ENCODE peak calls at places on chromosomes 5 and 9, in seven cellular contexts. H is BE2C, R is heart right ventricle, X is pancreas, L is HCT116, G is transverse colon, D is adipocyte. O is an unnamed sample. For H3K27me3, the result is how much of the 10 kb centered on the place peaks cover.

GRCh38 chr5:153660919-153661318 is 170.4 kb downstream of the GRIA1 start:
- DNase-seq in H (no peak), R (no peak), X (no peak), L (no peak), G (no peak), D (no peak), O (no peak)

GRCh38 chr5:135456238-135457099 is 4.3 kb upstream of the TIFAB start:
- DNase-seq in H (no peak), R (no peak), X (peak), L (peak), G (peak), D (peak), O (peak)

GRCh38 chr5:32420506-32420905 is 24.0 kb downstream of the ZFR start:
- DNase-seq in H (no peak), R (no peak), X (no peak), L (no peak), G (no peak), D (peak), O (no peak)

GRCh38 chr5:8136271-8136670 is 267.3 kb downstream of the MTRR start:
- DNase-seq in H (no peak), R (no peak), X (no peak), L (no peak), G (no peak), D (no peak), O (no peak)

GRCh38 chr9:98575379-98576346 is 133.1 kb downstream of the GABBR2 start:
- DNase-seq in H (no peak), R (no peak), X (no peak), L (no peak), G (no peak), D (no peak), O (peak)

GRCh38 chr9:124652203-124652992 is 118.7 kb downstream of the NR6A1 start:
- DNase-seq in H (no peak), R (no peak), X (no peak), L (no peak), G (no peak), D (peak), O (peak)

GRCh38 chr5:150774145-150774544 is 4.4 kb upstream of the SMIM3 start:
- DNase-seq in H (peak), R (no peak), X (no peak), L (no peak), G (no peak), D (no peak), O (no peak)

GRCh38 chr5:160970605-160971191 is 118.7 kb upstream of the ATP10B start:
- DNase-seq in H (no peak), R (no peak), X (no peak), L (no peak), G (no peak), D (no peak), O (no peak)

GRCh38 chr5:165783024-165783423 is 2277.6 kb downstream of the MAT2B start:
- DNase-seq in H (no peak), R (no peak), X (no peak), L (no peak), G (no peak), D (no peak), O (no peak)

GRCh38 chr5:141149812-141150211 is at the start of gene PCDHB6:
- DNase-seq in H (peak), R (no peak), X (no peak), L (no peak), G (no peak), D (peak), O (no peak)

GRCh38 chr9:112751059-112751795 is 667 bp downstream of the SNX30 start:
- DNase-seq in H (peak), R (peak), X (peak), L (no peak), G (peak), D (peak), O (peak)

GRCh38 chr5:44681906-44682305 is 126.8 kb upstream of the MRPS30 start:
- DNase-seq in H (no peak), R (no peak), X (no peak), L (no peak), G (no peak), D (no peak), O (no peak)

GRCh38 chr5:142720561-142721275 is 34.8 kb upstream of the FGF1 start:
- DNase-seq in H (peak), R (peak), X (peak), L (no peak), G (peak), D (no peak), O (peak)

GRCh38 chr5:51382759-51383493 is at the start of gene ISL1:
- DNase-seq in H (peak), R (no peak), X (peak), L (peak), G (peak), D (peak), O (peak)

GRCh38 chr9:107848598-107848997 is 359.0 kb upstream of the KLF4 start:
- DNase-seq in H (no peak), R (no peak), X (no peak), L (no peak), G (no peak), D (peak), O (no peak)

GRCh38 chr9:113486327-113486726 is 22.8 kb downstream of the RGS3 start:
- DNase-seq in H (no peak), R (no peak), X (no peak), L (no peak), G (peak), D (no peak), O (no peak)

GRCh38 chr9:95509851-95510529 is 6.8 kb downstream of the PTCH1 start:
- DNase-seq in H (peak), R (peak), X (peak), L (no peak), G (peak), D (peak), O (no peak)

GRCh38 chr9:2717385-2717784 is at the start of gene KCNV2:
- DNase-seq in H (no peak), R (no peak), X (no peak), L (no peak), G (no peak), D (no peak), O (no peak)

GRCh38 chr9:70587143-70587710 is 172.8 kb upstream of the KLF9 start:
- DNase-seq in H (no peak), R (no peak), X (no peak), L (no peak), G (no peak), D (peak), O (no peak)

GRCh38 chr5:95901676-95902646 is 59.7 kb downstream of the ELL2 start:
- DNase-seq in H (no peak), R (no peak), X (no peak), L (peak), G (no peak), D (no peak), O (no peak)

GRCh38 chr9:33287087-33287490 is 3.2 kb upstream of the NFX1 start:
- DNase-seq in H (peak), R (no peak), X (no peak), L (peak), G (peak), D (peak), O (no peak)

GRCh38 chr5:147631428-147631985 is 121.6 kb upstream of the DPYSL3 start:
- DNase-seq in H (no peak), R (no peak), X (no peak), L (no peak), G (no peak), D (no peak), O (no peak)

GRCh38 chr5:135073771-135074345 is 39.8 kb upstream of the PITX1 start:
- DNase-seq in H (no peak), R (no peak), X (no peak), L (no peak), G (no peak), D (peak), O (peak)

GRCh38 chr5:147887026-147887627 is 8.6 kb downstream of the SCGB3A2 start:
- DNase-seq in H (peak), R (no peak), X (no peak), L (peak), G (no peak), D (peak), O (no peak)

GRCh38 chr9:14958989-14959388 is 48.8 kb upstream of the FREM1 start:
- DNase-seq in H (no peak), R (no peak), X (no peak), L (no peak), G (no peak), D (no peak), O (no peak)

GRCh38 chr9:135228983-135229625 is 141.6 kb downstream of the OLFM1 start:
- DNase-seq in H (peak), R (peak), X (peak), L (no peak), G (no peak), D (no peak), O (peak)

GRCh38 chr9:31390352-31391025 is 994.0 kb upstream of the ACO1 start:
- DNase-seq in H (no peak), R (no peak), X (no peak), L (no peak), G (no peak), D (no peak), O (no peak)

GRCh38 chr5:135569755-135570452 is 8.9 kb downstream of the CXCL14 start:
- DNase-seq in H (peak), R (no peak), X (no peak), L (peak), G (peak), D (peak), O (no peak)

GRCh38 chr5:76085286-76085579 is 2.0 kb downstream of the SV2C start:
- DNase-seq in H (no peak), R (no peak), X (no peak), L (no peak), G (no peak), D (peak), O (no peak)
- H3K27me3 ChIP-seq in H (half or more), R (under half), X (under half), L (under half), G (half or more), D (under half), O (half or more)

DNA sequence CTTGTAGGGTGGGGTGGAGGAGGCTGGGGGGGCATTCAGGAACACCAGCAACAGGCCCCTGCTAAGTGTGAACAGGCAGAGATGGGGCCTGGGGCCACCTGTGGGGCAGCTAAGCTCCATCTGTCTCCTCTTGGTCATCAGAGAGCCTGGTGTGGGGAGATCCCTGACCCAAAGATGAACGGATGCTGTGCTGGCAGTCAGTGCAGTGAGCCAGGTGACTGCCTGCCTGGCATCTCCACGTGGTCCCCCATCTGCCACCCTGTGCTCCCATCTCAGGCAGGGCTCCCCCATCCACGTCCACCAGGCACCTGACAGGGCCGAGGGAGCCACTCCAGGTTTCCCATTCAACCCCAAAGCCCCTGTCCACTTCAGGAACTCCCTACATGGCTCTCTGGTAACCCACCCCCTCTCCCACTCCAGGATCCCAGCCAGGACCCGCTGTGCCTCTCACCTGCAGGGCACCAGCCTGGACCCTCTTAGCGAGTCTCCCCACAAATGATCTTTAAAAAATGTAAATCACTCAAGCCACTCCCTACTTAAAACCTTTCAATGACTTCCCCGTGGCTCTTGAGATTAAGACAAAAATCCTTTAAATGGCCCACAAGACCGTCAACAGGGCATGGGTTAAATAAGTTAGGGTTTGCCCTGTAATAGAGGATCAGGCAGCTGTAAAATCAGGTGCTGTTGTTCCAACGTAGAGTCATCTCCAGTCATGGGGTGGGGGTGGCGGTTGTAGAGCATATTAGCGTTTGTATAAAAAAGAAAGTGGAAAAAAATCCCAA is 60.8 kb downstream of the LMX1B start:
- DNase-seq in H (no peak), R (no peak), X (no peak), L (no peak), G (no peak), D (no peak), O (no peak)
- H3K27me3 ChIP-seq in H (under half), R (under half), X (under half), L (under half), G (half or more), D (half or more), O (under half)

GRCh38 chr9:34963577-34963976 is 5.5 kb downstream of the PHF24 start:
- DNase-seq in H (no peak), R (no peak), X (no peak), L (no peak), G (no peak), D (no peak), O (no peak)

GRCh38 chr9:34958411-34958982 is 412 bp downstream of the PHF24 start:
- DNase-seq in H (no peak), R (no peak), X (no peak), L (no peak), G (no peak), D (no peak), O (no peak)

GRCh38 chr9:34964458-34964857 is 6.4 kb downstream of the PHF24 start:
- DNase-seq in H (no peak), R (no peak), X (no peak), L (no peak), G (no peak), D (no peak), O (no peak)

GRCh38 chr9:34961574-34962480 is 3.7 kb downstream of the PHF24 start:
- DNase-seq in H (no peak), R (no peak), X (no peak), L (no peak), G (no peak), D (peak), O (no peak)

GRCh38 chr9:34962530-34962929 is 4.4 kb downstream of the PHF24 start:
- DNase-seq in H (no peak), R (no peak), X (no peak), L (no peak), G (no peak), D (no peak), O (no peak)
- H3K27me3 ChIP-seq in H (half or more), R (under half), X (under half), L (half or more), G (half or more), D (half or more), O (under half)

GRCh38 chr5:579746-580366 is 32.3 kb upstream of the CEP72 start:
- DNase-seq in H (no peak), R (no peak), X (no peak), L (no peak), G (no peak), D (no peak), O (no peak)
- H3K27me3 ChIP-seq in H (under half), R (under half), X (under half), L (under half), G (half or more), D (half or more), O (half or more)

GRCh38 chr5:144594919-144595318 is 424.2 kb downstream of the KCTD16 start:
- DNase-seq in H (no peak), R (no peak), X (no peak), L (no peak), G (no peak), D (no peak), O (no peak)
- H3K27me3 ChIP-seq in H (under half), R (under half), X (under half), L (under half), G (under half), D (under half), O (under half)

GRCh38 chr9:131803758-131804411 is 64.0 kb upstream of the RAPGEF1 start:
- DNase-seq in H (no peak), R (no peak), X (no peak), L (no peak), G (no peak), D (no peak), O (no peak)

GRCh38 chr9:131800366-131800765 is 60.5 kb upstream of the RAPGEF1 start:
- DNase-seq in H (no peak), R (no peak), X (no peak), L (no peak), G (no peak), D (no peak), O (no peak)

GRCh38 chr9:131799177-131799823 is 59.4 kb upstream of the RAPGEF1 start:
- DNase-seq in H (no peak), R (peak), X (peak), L (peak), G (peak), D (peak), O (no peak)

GRCh38 chr9:131800885-131801284 is 61.0 kb upstream of the RAPGEF1 start:
- DNase-seq in H (no peak), R (no peak), X (no peak), L (no peak), G (no peak), D (no peak), O (no peak)

GRCh38 chr9:131801811-131802210 is 61.9 kb upstream of the RAPGEF1 start:
- DNase-seq in H (no peak), R (no peak), X (no peak), L (no peak), G (no peak), D (no peak), O (no peak)
- H3K27me3 ChIP-seq in H (under half), R (under half), X (under half), L (half or more), G (under half), D (half or more), O (under half)

GRCh38 chr9:109166171-109166770 is 778 bp downstream of the FRRS1L start:
- DNase-seq in H (no peak), R (no peak), X (no peak), L (no peak), G (no peak), D (no peak), O (no peak)
- H3K27me3 ChIP-seq in H (under half), R (under half), X (under half), L (under half), G (half or more), D (under half), O (under half)

GRCh38 chr9:131277673-131278420 is 1.5 kb upstream of the FAM78A start:
- DNase-seq in H (peak), R (peak), X (peak), L (peak), G (peak), D (peak), O (no peak)

GRCh38 chr9:131279196-131279926 is 3.1 kb upstream of the FAM78A start:
- DNase-seq in H (no peak), R (no peak), X (no peak), L (no peak), G (no peak), D (no peak), O (no peak)

GRCh38 chr9:131276891-131277672 is 772 bp upstream of the FAM78A start:
- DNase-seq in H (no peak), R (peak), X (peak), L (no peak), G (no peak), D (peak), O (no peak)

GRCh38 chr9:131279927-131280530 is 3.7 kb upstream of the FAM78A start:
- DNase-seq in H (no peak), R (no peak), X (no peak), L (no peak), G (no peak), D (no peak), O (no peak)

DNA sequence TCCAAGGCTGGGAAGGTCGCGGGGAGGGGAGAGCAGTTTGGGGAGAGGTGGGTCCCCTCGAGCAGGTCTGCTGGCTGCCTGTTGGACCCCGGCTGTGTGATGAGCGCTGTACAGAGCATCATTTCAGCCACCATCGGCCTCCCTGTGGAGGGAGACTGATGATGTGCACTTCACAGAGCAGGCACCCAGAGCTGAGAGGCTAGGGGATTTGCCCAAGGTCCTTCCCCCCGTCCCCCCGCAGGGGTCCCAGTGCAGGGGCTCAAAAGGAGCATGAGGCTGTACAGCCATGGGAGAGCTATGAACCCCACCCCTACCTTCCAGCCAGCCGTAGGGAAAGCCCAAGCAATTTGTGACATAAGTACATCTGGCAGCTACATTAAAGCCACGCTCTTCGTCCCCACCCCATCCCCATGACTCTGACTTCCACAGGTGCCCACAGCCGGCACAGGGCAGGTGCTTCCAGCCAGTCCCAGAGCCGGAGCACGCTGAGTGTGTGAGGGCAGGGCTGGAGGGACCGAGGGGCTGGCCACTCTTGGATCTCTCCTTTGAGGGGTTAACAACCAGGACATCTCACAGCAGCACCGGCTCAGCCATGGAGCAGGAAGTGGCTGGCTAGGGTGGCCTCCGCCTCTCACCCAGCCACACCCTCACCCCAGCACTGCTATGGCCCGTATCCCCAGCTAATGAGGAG is 2.3 kb upstream of the FAM78A start:
- DNase-seq in H (no peak), R (no peak), X (no peak), L (no peak), G (no peak), D (no peak), O (no peak)
- H3K27me3 ChIP-seq in H (under half), R (under half), X (under half), L (under half), G (half or more), D (under half), O (under half)

DNA sequence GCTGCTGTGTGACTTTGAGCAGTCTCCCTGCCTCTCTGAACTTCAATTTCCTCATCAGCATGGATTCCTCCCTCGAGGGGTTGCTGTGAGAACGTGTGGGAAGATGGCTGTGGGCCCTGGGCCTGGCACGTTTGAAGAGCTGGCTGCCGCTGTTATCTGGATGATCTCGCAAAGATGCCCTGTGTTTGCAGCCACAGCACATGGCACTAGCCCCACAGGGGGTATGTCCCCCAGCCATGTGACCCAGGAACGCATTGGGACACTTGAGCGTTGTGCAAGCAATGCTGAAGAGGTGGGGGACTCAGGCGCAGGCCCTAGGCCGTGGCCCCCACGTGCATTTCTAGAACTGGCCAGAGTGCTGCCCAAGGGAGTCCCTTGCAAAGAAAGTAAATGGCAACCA is 65.2 kb upstream of the NEURL1B start:
- DNase-seq in H (no peak), R (no peak), X (no peak), L (no peak), G (no peak), D (no peak), O (no peak)
- H3K27me3 ChIP-seq in H (under half), R (under half), X (under half), L (under half), G (under half), D (half or more), O (under half)

O was measured in RWPE2.